ENCODE peak calls at places on chromosomes 4 and X, in five cellular contexts. B is H9, W is neuronal stem cell, C is trophoblast cell, E is H1. Q is an unnamed sample.
A peak's percentile ranks its signal among the peaks of the same experiment; 100 is the strongest.

GRCh38 chrX:153874366-153875125 is 11.4 kb downstream of the L1CAM start:
- DNase-seq in B (no peak), W (no peak), C (no peak), E (no peak), Q (no peak)

GRCh38 chr4:100983426-100983825 is 363.9 kb downstream of the PPP3CA start:
- DNase-seq in B (no peak), W (no peak), C (no peak), E (no peak), Q (peak; percentile 34)

GRCh38 chr4:87038837-87039715 is 104.3 kb downstream of the AFF1 start:
- DNase-seq in B (peak; percentile 61), W (peak; percentile 80), C (peak; percentile 89), E (no peak), Q (peak; percentile 95)

GRCh38 chr4:85598936-85599335 is 124.0 kb downstream of the ARHGAP24 start:
- DNase-seq in B (no peak), W (no peak), C (no peak), E (no peak), Q (no peak)

GRCh38 chrX:133838761-133839676 is 146.4 kb downstream of the GPC3 start:
- DNase-seq in B (peak; percentile 43), W (peak; percentile 36), C (peak; percentile 59), E (peak; percentile 3), Q (peak; percentile 48)

GRCh38 chrX:103531002-103531401 is 11.7 kb upstream of the RAB40A start:
- DNase-seq in B (no peak), W (no peak), C (no peak), E (no peak), Q (no peak)

GRCh38 chr4:108029321-108029720 is 39.6 kb downstream of the HADH start:
- DNase-seq in B (no peak), W (no peak), C (no peak), E (no peak), Q (no peak)

GRCh38 chrX:40622741-40623536 is at the start of gene MPC1L:
- DNase-seq in B (peak; percentile 43), W (no peak), C (no peak), E (no peak), Q (no peak)

GRCh38 chrX:9905288-9905687 is 61.9 kb upstream of the CLDN34 start:
- DNase-seq in B (no peak), W (no peak), C (peak; percentile 62), E (no peak), Q (peak; percentile 50)

GRCh38 chrX:26873736-26874135 is 589.4 kb downstream of the PPP4R3C start:
- DNase-seq in B (no peak), W (no peak), C (no peak), E (no peak), Q (no peak)

GRCh38 chr4:37243061-37243460 is 1.5 kb upstream of the NWD2 start:
- DNase-seq in B (peak; percentile 63), W (peak; percentile 3), C (no peak), E (no peak), Q (no peak)

GRCh38 chr4:137238456-137238855 is 293.8 kb downstream of the PCDH18 start:
- DNase-seq in B (no peak), W (no peak), C (no peak), E (no peak), Q (no peak)

GRCh38 chr4:130703211-130703920 is 1607.4 kb downstream of the C4orf33 start:
- DNase-seq in B (no peak), W (no peak), C (peak; percentile 65), E (no peak), Q (no peak)

GRCh38 chr4:22554670-22555069 is 38.8 kb upstream of the ADGRA3 start:
- DNase-seq in B (no peak), W (no peak), C (no peak), E (no peak), Q (no peak)

GRCh38 chrX:17474892-17475291 is 99.9 kb downstream of the NHS start:
- DNase-seq in B (no peak), W (no peak), C (no peak), E (no peak), Q (no peak)

GRCh38 chrX:9342581-9343051 is 122.2 kb upstream of the TBL1X start:
- DNase-seq in B (peak; percentile 85), W (peak; percentile 56), C (peak; percentile 31), E (peak; percentile 46), Q (peak; percentile 84)

GRCh38 chr4:40626183-40626990 is 3.3 kb downstream of the RBM47 start:
- DNase-seq in B (no peak), W (no peak), C (peak; percentile 22), E (no peak), Q (peak; percentile 32)

GRCh38 chr4:8513931-8514330 is 66.3 kb upstream of the GPR78 start:
- DNase-seq in B (no peak), W (no peak), C (no peak), E (no peak), Q (no peak)

GRCh38 chr4:135186002-135186401 is 984.4 kb upstream of the PABPC4L start:
- DNase-seq in B (peak; percentile 77), W (no peak), C (no peak), E (peak; percentile 60), Q (no peak)

GRCh38 chrX:10034740-10035260 is 67.6 kb downstream of the CLDN34 start:
- DNase-seq in B (no peak), W (no peak), C (no peak), E (no peak), Q (no peak)

GRCh38 chr4:55125087-55125721 is at the start of gene KDR:
- DNase-seq in B (peak; percentile 85), W (peak; percentile 65), C (no peak), E (no peak), Q (peak; percentile 46)

GRCh38 chr4:185167205-185167604 is 24.1 kb downstream of the SLC25A4 start:
- DNase-seq in B (no peak), W (no peak), C (peak; percentile 14), E (no peak), Q (peak; percentile 47)

GRCh38 chr4:175691791-175692190 is 120.3 kb downstream of the GPM6A start:
- DNase-seq in B (no peak), W (no peak), C (no peak), E (no peak), Q (no peak)

GRCh38 chr4:156298230-156298629 is 344.6 kb upstream of the CTSO start:
- DNase-seq in B (no peak), W (peak; percentile 41), C (peak; percentile 81), E (no peak), Q (peak; percentile 81)

GRCh38 chrX:153488231-153488914 is 6.4 kb upstream of the BGN start:
- DNase-seq in B (no peak), W (no peak), C (no peak), E (no peak), Q (no peak)

GRCh38 chrX:103376979-103377324 is 614 bp downstream of the BEX3 start:
- DNase-seq in B (peak; percentile 53), W (no peak), C (no peak), E (no peak), Q (peak; percentile 30)

GRCh38 chrX:44951572-44952067 is 78.6 kb downstream of the KDM6A start:
- DNase-seq in B (no peak), W (no peak), C (no peak), E (no peak), Q (no peak)

DNA sequence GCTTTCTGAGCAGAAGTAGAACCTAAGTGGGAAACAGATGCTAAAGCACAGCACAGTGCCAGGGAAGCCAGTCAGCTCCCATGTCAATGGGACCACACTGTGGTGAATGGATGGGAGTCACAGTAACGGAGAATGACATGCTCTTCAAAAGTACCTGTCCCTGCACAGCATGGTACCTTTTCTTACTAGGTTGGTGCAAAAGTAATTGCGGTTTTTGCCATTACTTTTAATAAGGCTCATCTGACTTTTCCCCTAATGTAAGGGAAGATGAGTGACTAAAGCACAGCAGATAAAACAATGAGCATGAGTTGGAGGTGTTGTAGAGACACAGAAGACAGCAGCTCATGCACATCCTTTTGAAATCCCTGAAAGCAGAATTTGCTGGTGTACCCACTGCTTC is 62.3 kb downstream of the CCNG2 start:
- DNase-seq in B (no peak), W (no peak), C (no peak), E (no peak), Q (no peak)
- H2BK12ac ChIP-seq in B (no peak overlapping the region), W (no peak overlapping the region), C (no peak overlapping the region), E (no peak overlapping the region), Q (no peak overlapping the region)

GRCh38 chr4:128516568-128516967 is 229.0 kb upstream of the PGRMC2 start:
- DNase-seq in B (no peak), W (no peak), C (no peak), E (no peak), Q (peak; percentile 83)
- H4K91ac ChIP-seq in B (no peak overlapping the region), W (no peak overlapping the region), C (no peak overlapping the region), E (no peak overlapping the region), Q (no peak overlapping the region)

GRCh38 chr4:94515365-94515764 is 63.6 kb downstream of the PDLIM5 start:
- DNase-seq in B (no peak), W (no peak), C (no peak), E (no peak), Q (peak; percentile 37)

GRCh38 chr4:94517492-94517891 is 65.8 kb downstream of the PDLIM5 start:
- DNase-seq in B (no peak), W (no peak), C (peak; percentile 77), E (no peak), Q (no peak)

GRCh38 chr4:94519019-94519418 is 67.3 kb downstream of the PDLIM5 start:
- DNase-seq in B (no peak), W (no peak), C (no peak), E (no peak), Q (no peak)

GRCh38 chr4:94516067-94516466 is 64.3 kb downstream of the PDLIM5 start:
- DNase-seq in B (no peak), W (no peak), C (peak; percentile 59), E (no peak), Q (peak; percentile 71)

GRCh38 chr4:94516999-94517398 is 65.3 kb downstream of the PDLIM5 start:
- DNase-seq in B (no peak), W (no peak), C (peak; percentile 94), E (no peak), Q (peak; percentile 26)
- H2BK12ac ChIP-seq in B (no peak overlapping the region), W (no peak overlapping the region), C (no peak overlapping the region), E (no peak overlapping the region), Q (no peak overlapping the region)

GRCh38 chrX:13009256-13009655 is 34.3 kb downstream of the TMSB4X start:
- DNase-seq in B (no peak), W (no peak), C (peak; percentile 29), E (no peak), Q (no peak)

GRCh38 chrX:13008189-13008533 is 33.3 kb downstream of the TMSB4X start:
- DNase-seq in B (no peak), W (no peak), C (no peak), E (no peak), Q (peak; percentile 52)

GRCh38 chrX:13008851-13009250 is 33.9 kb downstream of the TMSB4X start:
- DNase-seq in B (no peak), W (no peak), C (no peak), E (no peak), Q (no peak)

GRCh38 chrX:13005671-13006473 is 31.0 kb downstream of the TMSB4X start:
- DNase-seq in B (no peak), W (no peak), C (no peak), E (no peak), Q (no peak)

DNA sequence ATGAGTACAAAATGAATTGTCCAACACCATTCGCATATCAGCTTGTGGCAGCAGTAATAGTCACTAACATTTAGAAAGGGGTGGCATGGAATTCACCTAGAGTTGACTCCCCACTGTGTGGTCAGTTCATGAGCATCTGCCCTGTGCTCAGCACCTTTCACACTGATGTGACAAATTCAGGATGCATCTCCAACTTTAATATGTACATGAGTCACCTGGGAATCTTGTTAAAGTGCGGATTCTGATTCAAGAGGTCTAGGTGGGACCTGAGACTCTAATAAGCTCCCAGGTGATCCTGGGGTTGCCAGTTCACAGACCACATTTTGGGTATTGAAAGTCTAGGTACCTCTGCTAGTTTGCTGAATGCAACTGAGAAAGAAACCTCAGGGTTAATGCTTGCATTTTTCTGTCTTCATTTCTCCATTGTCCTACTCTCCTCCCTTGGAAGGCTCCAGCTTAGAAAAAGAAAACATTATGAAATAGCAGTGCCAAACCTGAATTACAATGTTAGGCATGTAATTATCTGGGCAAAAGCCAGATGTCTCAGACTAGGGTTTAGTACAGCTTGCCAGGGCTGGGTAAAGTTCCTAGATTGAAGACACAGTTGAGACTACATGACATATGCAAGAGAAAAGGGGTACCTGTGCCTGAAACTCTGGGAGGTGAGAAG is 32.7 kb downstream of the TMSB4X start:
- DNase-seq in B (no peak), W (no peak), C (no peak), E (no peak), Q (no peak)
- H4K91ac ChIP-seq in B (no peak overlapping the region), W (no peak overlapping the region), C (no peak overlapping the region), E (no peak overlapping the region), Q (no peak overlapping the region)

Q was measured in mesenchymal stem cell.